ENCODE peak calls at places on chromosome 16, in seven cellular contexts. I is H1, P is HepG2, G is GM12878, X is HCT116, U is SK-N-SH, D is K562. V is an unnamed sample.

GRCh38 chr16:85087899-85088569 is 24.2 kb downstream of the CIBAR2 start:
- DNase-seq in I (no peak), P (no peak), G (no peak), X (no peak), U (no peak), D (no peak), V (no peak)

GRCh38 chr16:24497405-24497804 is 42.0 kb upstream of the RBBP6 start:
- DNase-seq in I (no peak), P (no peak), G (no peak), X (no peak), U (no peak), D (no peak), V (no peak)

GRCh38 chr16:63217011-63217410 is 1180.8 kb upstream of the CDH8 start:
- DNase-seq in I (no peak), P (no peak), G (no peak), X (no peak), U (no peak), D (no peak), V (no peak)

GRCh38 chr16:83842755-83843507 is 35.2 kb downstream of the HSBP1 start:
- DNase-seq in I (no peak), P (no peak), G (no peak), X (no peak), U (no peak), D (no peak), V (no peak)

GRCh38 chr16:66414891-66415290 is 12.2 kb upstream of the BEAN1 start:
- DNase-seq in I (no peak), P (no peak), G (no peak), X (no peak), U (no peak), D (no peak), V (no peak)

GRCh38 chr16:57998484-57998883 is 2.0 kb downstream of the ZNF319 start:
- DNase-seq in I (no peak), P (no peak), G (no peak), X (no peak), U (no peak), D (no peak), V (no peak)

GRCh38 chr16:31269541-31269940 is 9.8 kb downstream of the ITGAM start:
- DNase-seq in I (no peak), P (no peak), G (no peak), X (no peak), U (no peak), D (no peak), V (no peak)

GRCh38 chr16:12876778-12877177 is 24.6 kb upstream of the SHISA9 start:
- DNase-seq in I (no peak), P (no peak), G (no peak), X (no peak), U (no peak), D (no peak), V (no peak)

GRCh38 chr16:85392756-85393673 is 220.1 kb upstream of the GSE1 start:
- DNase-seq in I (peak), P (no peak), G (no peak), X (no peak), U (no peak), D (no peak), V (no peak)

GRCh38 chr16:85227924-85228462 is 115.7 kb upstream of the CIBAR2 start:
- DNase-seq in I (no peak), P (no peak), G (no peak), X (no peak), U (peak), D (peak), V (no peak)

GRCh38 chr16:4839942-4840341 is 7.1 kb downstream of the GLYR1 start:
- DNase-seq in I (no peak), P (no peak), G (no peak), X (no peak), U (no peak), D (no peak), V (no peak)

GRCh38 chr16:27526169-27526568 is 23.5 kb downstream of the GTF3C1 start:
- DNase-seq in I (no peak), P (no peak), G (no peak), X (no peak), U (peak), D (peak), V (peak)

GRCh38 chr16:56753410-56753809 is 23.5 kb downstream of the NUP93 start:
- DNase-seq in I (no peak), P (no peak), G (no peak), X (no peak), U (no peak), D (no peak), V (no peak)

GRCh38 chr16:24139282-24139681 is 116.9 kb upstream of the CACNG3 start:
- DNase-seq in I (no peak), P (no peak), G (no peak), X (no peak), U (no peak), D (peak), V (no peak)

GRCh38 chr16:81237282-81237681 is 1.2 kb upstream of the BCO1 start:
- DNase-seq in I (no peak), P (no peak), G (no peak), X (no peak), U (no peak), D (no peak), V (no peak)

GRCh38 chr16:8622315-8622656 is 788 bp downstream of the METTL22 start:
- DNase-seq in I (no peak), P (no peak), G (no peak), X (no peak), U (peak), D (peak), V (no peak)

GRCh38 chr16:72810480-72810879 is 237.4 kb downstream of the ZFHX3 start:
- DNase-seq in I (no peak), P (no peak), G (no peak), X (no peak), U (no peak), D (no peak), V (no peak)

GRCh38 chr16:26651464-26651863 is 415.3 kb upstream of the C16orf82 start:
- DNase-seq in I (no peak), P (no peak), G (no peak), X (no peak), U (no peak), D (no peak), V (no peak)

GRCh38 chr16:87465306-87465705 is 27.5 kb downstream of the ZCCHC14 start:
- DNase-seq in I (no peak), P (peak), G (no peak), X (no peak), U (peak), D (peak), V (peak)

GRCh38 chr16:27767081-27767480 is 217.1 kb downstream of the KATNIP start:
- DNase-seq in I (no peak), P (no peak), G (no peak), X (no peak), U (no peak), D (no peak), V (no peak)

GRCh38 chr16:86306811-86307517 is 203.4 kb upstream of the FOXF1 start:
- DNase-seq in I (no peak), P (no peak), G (no peak), X (no peak), U (no peak), D (no peak), V (no peak)

GRCh38 chr16:3577302-3577752 is at the start of gene NLRC3:
- DNase-seq in I (no peak), P (no peak), G (no peak), X (no peak), U (no peak), D (no peak), V (no peak)

GRCh38 chr16:15829460-15829859 is 27.4 kb downstream of the MYH11 start:
- DNase-seq in I (no peak), P (no peak), G (no peak), X (no peak), U (no peak), D (no peak), V (no peak)

GRCh38 chr16:2162676-2163118 is 7.1 kb downstream of the TRAF7 start:
- DNase-seq in I (no peak), P (peak), G (no peak), X (no peak), U (no peak), D (no peak), V (no peak)

GRCh38 chr16:46673320-46674013 is 15.5 kb downstream of the VPS35 start:
- DNase-seq in I (peak), P (peak), G (peak), X (peak), U (peak), D (peak), V (peak)

GRCh38 chr16:1137604-1138003 is 15.3 kb upstream of the CACNA1H start:
- DNase-seq in I (no peak), P (peak), G (no peak), X (no peak), U (no peak), D (peak), V (no peak)

GRCh38 chr16:9489823-9490467 is 398.5 kb downstream of the HAPSTR1 start:
- DNase-seq in I (no peak), P (no peak), G (no peak), X (no peak), U (no peak), D (no peak), V (no peak)

GRCh38 chr16:86669937-86670772 is 91.8 kb downstream of the FOXL1 start:
- DNase-seq in I (no peak), P (no peak), G (no peak), X (no peak), U (no peak), D (no peak), V (no peak)

GRCh38 chr16:30110661-30111060 is 2.7 kb downstream of the GDPD3 start:
- DNase-seq in I (no peak), P (no peak), G (no peak), X (no peak), U (no peak), D (no peak), V (no peak)

GRCh38 chr16:57480127-57480753 is 6.1 kb downstream of the DOK4 start:
- DNase-seq in I (no peak), P (peak), G (no peak), X (no peak), U (peak), D (peak), V (no peak)

GRCh38 chr16:21097151-21097550 is 53.5 kb downstream of the DNAH3 start:
- DNase-seq in I (no peak), P (no peak), G (no peak), X (no peak), U (no peak), D (no peak), V (no peak)

GRCh38 chr16:85527767-85528297 is 85.3 kb upstream of the GSE1 start:
- DNase-seq in I (no peak), P (no peak), G (no peak), X (no peak), U (no peak), D (no peak), V (peak)

GRCh38 chr16:8861563-8862308 is 7.1 kb downstream of the CARHSP1 start:
- DNase-seq in I (no peak), P (peak), G (no peak), X (no peak), U (no peak), D (peak), V (no peak)

GRCh38 chr16:61900482-61900881 is 135.8 kb downstream of the CDH8 start:
- DNase-seq in I (no peak), P (no peak), G (no peak), X (no peak), U (no peak), D (no peak), V (no peak)

GRCh38 chr16:87453326-87453725 is 39.5 kb downstream of the ZCCHC14 start:
- DNase-seq in I (no peak), P (no peak), G (no peak), X (no peak), U (no peak), D (no peak), V (no peak)

GRCh38 chr16:56518435-56518834 is 1.4 kb downstream of the BBS2 start:
- DNase-seq in I (no peak), P (no peak), G (no peak), X (no peak), U (no peak), D (no peak), V (no peak)

GRCh38 chr16:87201777-87202176 is 115.4 kb downstream of the C16orf95 start:
- DNase-seq in I (no peak), P (no peak), G (no peak), X (no peak), U (no peak), D (peak), V (no peak)

GRCh38 chr16:50657251-50657650 is 23.9 kb downstream of the SNX20 start:
- DNase-seq in I (no peak), P (no peak), G (no peak), X (no peak), U (no peak), D (no peak), V (no peak)
- TF ChIP-seq JUND in I (no peak), P (peak), G (no peak), X (no peak), U (no peak), D (peak), V (no peak)

GRCh38 chr16:77943770-77944169 is 78.6 kb upstream of the CLEC3A start:
- DNase-seq in I (no peak), P (no peak), G (no peak), X (no peak), U (no peak), D (no peak), V (no peak)
- TF ChIP-seq JUND in I (no peak), P (no peak), G (no peak), X (no peak), U (no peak), D (no peak), V (no peak)

GRCh38 chr16:69494993-69495392 is 70.6 kb downstream of the CYB5B start:
- DNase-seq in I (peak), P (peak), G (no peak), X (peak), U (no peak), D (peak), V (peak)
- TF ChIP-seq JUND in I (no peak), P (no peak), G (no peak), X (no peak), U (no peak), D (no peak), V (no peak)

GRCh38 chr16:49469930-49470451 is 96.4 kb downstream of the C16orf78 start:
- DNase-seq in I (peak), P (no peak), G (no peak), X (no peak), U (no peak), D (no peak), V (no peak)

GRCh38 chr16:49472598-49472997 is 99.0 kb downstream of the C16orf78 start:
- DNase-seq in I (peak), P (no peak), G (no peak), X (no peak), U (no peak), D (no peak), V (no peak)

GRCh38 chr16:49469323-49469670 is 95.7 kb downstream of the C16orf78 start:
- DNase-seq in I (no peak), P (no peak), G (no peak), X (no peak), U (no peak), D (no peak), V (no peak)

GRCh38 chr16:49470550-49470949 is 96.9 kb downstream of the C16orf78 start:
- DNase-seq in I (no peak), P (no peak), G (no peak), X (no peak), U (no peak), D (no peak), V (no peak)

GRCh38 chr16:49471038-49471727 is 97.6 kb downstream of the C16orf78 start:
- DNase-seq in I (peak), P (no peak), G (no peak), X (no peak), U (no peak), D (no peak), V (no peak)
- TF ChIP-seq JUND in I (no peak), P (no peak), G (no peak), X (no peak), U (no peak), D (no peak), V (no peak)

DNA sequence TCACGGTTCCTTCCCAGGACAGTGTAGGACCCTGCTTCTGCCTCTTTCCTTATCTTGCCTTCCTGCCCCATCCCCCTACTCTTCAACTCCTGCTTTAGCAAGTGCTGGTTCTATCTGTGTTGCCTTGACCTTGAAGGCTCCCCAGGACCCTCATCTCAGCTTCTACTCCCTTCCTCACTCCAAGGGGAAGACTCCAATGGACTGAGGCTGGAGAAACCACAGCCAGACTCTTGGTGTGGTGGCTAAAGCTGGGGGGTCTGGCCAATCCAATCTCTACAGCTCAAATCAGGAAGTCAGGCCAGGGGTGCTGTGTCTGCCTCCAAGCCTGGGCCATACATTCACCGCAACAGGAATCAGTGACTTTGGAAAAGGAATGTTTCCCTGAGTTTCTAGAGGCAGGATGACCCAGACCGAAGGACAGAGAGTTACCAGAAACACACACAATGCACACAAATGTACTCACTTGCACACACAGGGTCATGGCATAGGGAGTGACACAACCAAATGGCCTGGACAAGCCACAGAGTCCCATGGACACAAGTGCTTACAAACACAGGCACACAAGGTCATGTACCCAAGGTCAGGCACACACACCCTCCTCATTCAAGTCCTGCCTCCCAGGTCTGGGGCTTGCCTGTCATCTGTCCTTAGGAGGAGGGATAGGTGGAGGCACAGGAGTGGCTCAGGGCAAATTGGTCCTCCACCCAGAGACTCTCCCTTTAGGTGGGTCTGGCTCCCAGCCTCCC is 1.7 kb upstream of the HSD11B2 start:
- DNase-seq in I (no peak), P (peak), G (no peak), X (no peak), U (no peak), D (no peak), V (no peak)
- TF ChIP-seq JUND in I (no peak), P (no peak), G (no peak), X (no peak), U (no peak), D (no peak), V (no peak)

GRCh38 chr16:14004031-14004718 is 66.9 kb upstream of the MRTFB start:
- DNase-seq in I (no peak), P (no peak), G (no peak), X (no peak), U (no peak), D (no peak), V (no peak)
- TF ChIP-seq JUND in I (no peak), P (no peak), G (no peak), X (no peak), U (no peak), D (no peak), V (no peak)

GRCh38 chr16:89897204-89897603 is 21.5 kb upstream of the MC1R start:
- DNase-seq in I (no peak), P (no peak), G (no peak), X (no peak), U (no peak), D (no peak), V (no peak)

GRCh38 chr16:89899879-89900481 is 18.7 kb upstream of the MC1R start:
- DNase-seq in I (no peak), P (no peak), G (no peak), X (no peak), U (no peak), D (no peak), V (no peak)

GRCh38 chr16:89900885-89901284 is 17.8 kb upstream of the MC1R start:
- DNase-seq in I (no peak), P (no peak), G (no peak), X (no peak), U (no peak), D (no peak), V (no peak)

GRCh38 chr16:89895482-89896250 is 22.3 kb downstream of the TCF25 start:
- DNase-seq in I (no peak), P (no peak), G (no peak), X (no peak), U (no peak), D (no peak), V (no peak)

GRCh38 chr16:89898201-89898967 is 20.3 kb upstream of the MC1R start:
- DNase-seq in I (no peak), P (no peak), G (no peak), X (no peak), U (no peak), D (no peak), V (no peak)
- TF ChIP-seq JUND in I (no peak), P (no peak), G (no peak), X (no peak), U (no peak), D (no peak), V (no peak)

V was measured in T47D.